ENCODE peak calls at places on chromosomes 13 and 19, in four cellular contexts. Z is IMR-90, R is mesenchymal stem cell, P is H9. D is an unnamed sample. For H3K79me1, the result is how much of the 10 kb centered on the place peaks cover.

GRCh38 chr19:8577247-8577646 is at the start of gene MYO1F:
- DNase-seq in Z (no peak), P (no peak), R (no peak), D (no peak)

GRCh38 chr13:22915442-22916082 is 265.2 kb upstream of the SGCG start:
- DNase-seq in Z (peak), P (peak), R (peak), D (peak)

GRCh38 chr19:13475044-13475443 is 31.2 kb downstream of the CACNA1A start:
- DNase-seq in P (no peak), R (no peak), Z (no peak), D (no peak)

GRCh38 chr13:97321616-97322321 is 99.6 kb downstream of the MBNL2 start:
- DNase-seq in R (no peak), P (no peak), Z (no peak), D (no peak)

GRCh38 chr19:49502866-49503581 is 6.8 kb downstream of the RPS11 start:
- DNase-seq in Z (peak), R (peak), P (peak), D (no peak)

GRCh38 chr13:32142956-32143375 is 111.4 kb downstream of the FRY start:
- DNase-seq in R (peak), Z (peak), P (peak), D (no peak)

GRCh38 chr19:7968008-7968795 is 24.7 kb upstream of the TIMM44 start:
- DNase-seq in Z (no peak), P (no peak), R (no peak), D (no peak)

GRCh38 chr19:57812201-57812600 is 2.5 kb downstream of the ZNF552 start:
- DNase-seq in P (no peak), Z (no peak), R (peak), D (no peak)

GRCh38 chr19:35517342-35517741 is 3.9 kb upstream of the DMKN start:
- DNase-seq in R (no peak), P (no peak), Z (no peak), D (no peak)

GRCh38 chr19:54606891-54607781 is 13.7 kb downstream of the LILRA1 start:
- DNase-seq in P (no peak), Z (no peak), R (no peak), D (no peak)

GRCh38 chr13:48816696-48817095 is 159.0 kb upstream of the FNDC3A start:
- DNase-seq in R (peak), P (no peak), Z (peak), D (no peak)

GRCh38 chr19:53947624-53948023 is 15.1 kb upstream of the CACNG8 start:
- DNase-seq in Z (no peak), P (peak), R (no peak), D (no peak)

GRCh38 chr13:107211073-107211472 is 643.1 kb upstream of the ARGLU1 start:
- DNase-seq in P (peak), Z (peak), R (peak), D (peak)

GRCh38 chr19:56973713-56974553 is 133.4 kb upstream of the PEG3 start:
- DNase-seq in R (no peak), Z (no peak), P (no peak), D (peak)

GRCh38 chr19:6236310-6237291 is 43.2 kb downstream of the MLLT1 start:
- DNase-seq in R (no peak), Z (no peak), P (no peak), D (no peak)

GRCh38 chr13:28603033-28603664 is 55.8 kb upstream of the POMP start:
- DNase-seq in P (no peak), R (no peak), Z (peak), D (no peak)

GRCh38 chr19:40689339-40690049 is 957 bp downstream of the NUMBL start:
- DNase-seq in R (peak), Z (no peak), P (no peak), D (no peak)

GRCh38 chr19:10290876-10291553 is 1.3 kb downstream of the ICAM5 start:
- DNase-seq in R (peak), Z (peak), P (peak), D (no peak)

GRCh38 chr13:31023126-31023525 is 90.7 kb downstream of the TEX26 start:
- DNase-seq in R (no peak), P (no peak), Z (no peak), D (no peak)

GRCh38 chr19:19662866-19663291 is 597 bp downstream of the ATP13A1 start:
- DNase-seq in R (peak), Z (peak), P (no peak), D (no peak)

GRCh38 chr13:29435125-29435911 is 160.2 kb downstream of the SLC7A1 start:
- DNase-seq in P (no peak), Z (peak), R (peak), D (no peak)

GRCh38 chr19:35300340-35300649 is 8.3 kb downstream of the MAG start:
- DNase-seq in P (no peak), Z (no peak), R (no peak), D (no peak)

GRCh38 chr19:46791944-46792343 is 3.5 kb upstream of the SLC1A5 start:
- DNase-seq in Z (no peak), P (no peak), R (peak), D (no peak)

GRCh38 chr13:111153977-111154332 is 38.8 kb downstream of the ARHGEF7 start:
- DNase-seq in P (no peak), Z (no peak), R (peak), D (no peak)

GRCh38 chr13:27005556-27005955 is 166.1 kb downstream of the USP12 start:
- DNase-seq in P (no peak), R (no peak), Z (no peak), D (no peak)

GRCh38 chr13:44868397-44868796 is 120.9 kb downstream of the NUFIP1 start:
- DNase-seq in R (no peak), P (no peak), Z (no peak), D (no peak)

GRCh38 chr19:13995017-13995728 is 10.9 kb downstream of the RFX1 start:
- DNase-seq in Z (peak), R (no peak), P (no peak), D (no peak)

GRCh38 chr13:76335463-76335862 is 550.7 kb downstream of the KCTD12 start:
- DNase-seq in P (no peak), Z (no peak), R (no peak), D (no peak)

GRCh38 chr19:46533085-46534081 is 37.7 kb upstream of the PNMA8B start:
- DNase-seq in Z (no peak), P (no peak), R (no peak), D (no peak)

GRCh38 chr19:49932731-49933131 is 3.4 kb upstream of the NUP62 start:
- DNase-seq in Z (no peak), R (no peak), P (no peak), D (no peak)

GRCh38 chr19:56245062-56245740 is 27.3 kb upstream of the EDDM13 start:
- DNase-seq in R (no peak), P (no peak), Z (peak), D (no peak)

GRCh38 chr13:66835040-66835628 is 395.0 kb downstream of the PCDH9 start:
- DNase-seq in P (no peak), Z (peak), R (peak), D (no peak)

GRCh38 chr13:62879071-62879470 is 1463.4 kb upstream of the PCDH20 start:
- DNase-seq in Z (peak), P (no peak), R (peak), D (no peak)

GRCh38 chr13:60654405-60654804 is 257.4 kb downstream of the TDRD3 start:
- DNase-seq in R (peak), Z (no peak), P (no peak), D (no peak)

GRCh38 chr19:50409347-50409746 is 9.4 kb upstream of the SPIB start:
- DNase-seq in Z (no peak), P (no peak), R (no peak), D (no peak)

GRCh38 chr13:82356667-82357066 is 1525.6 kb downstream of the SLITRK1 start:
- DNase-seq in R (peak), P (no peak), Z (no peak), D (no peak)

GRCh38 chr13:43196171-43196611 is 172.8 kb downstream of the DNAJC15 start:
- DNase-seq in Z (peak), R (peak), P (no peak), D (no peak)

GRCh38 chr13:111561091-111561778 is 240.8 kb downstream of the TEX29 start:
- DNase-seq in Z (no peak), R (no peak), P (no peak), D (no peak)

GRCh38 chr19:18543814-18544475 is 572 bp upstream of the FKBP8 start:
- DNase-seq in P (peak), R (peak), Z (peak), D (peak)
- H3K9ac ChIP-seq in P (no peak), R (peak), Z (peak), D (no peak)

GRCh38 chr13:77358001-77358400 is 31.1 kb upstream of the MYCBP2 start:
- DNase-seq in R (no peak), Z (no peak), P (no peak), D (no peak)
- H3K79me1 ChIP-seq in R (under half), Z (under half), P (under half), D (under half)

GRCh38 chr13:109642358-109642757 is 144.0 kb downstream of the IRS2 start:
- DNase-seq in Z (no peak), P (no peak), R (no peak), D (no peak)

GRCh38 chr13:109644956-109645355 is 141.4 kb downstream of the IRS2 start:
- DNase-seq in P (no peak), R (no peak), Z (no peak), D (no peak)

GRCh38 chr13:109646423-109646822 is 140.0 kb downstream of the IRS2 start:
- DNase-seq in Z (no peak), P (no peak), R (no peak), D (no peak)

GRCh38 chr13:109645831-109646230 is 140.6 kb downstream of the IRS2 start:
- DNase-seq in Z (no peak), P (no peak), R (no peak), D (no peak)

DNA sequence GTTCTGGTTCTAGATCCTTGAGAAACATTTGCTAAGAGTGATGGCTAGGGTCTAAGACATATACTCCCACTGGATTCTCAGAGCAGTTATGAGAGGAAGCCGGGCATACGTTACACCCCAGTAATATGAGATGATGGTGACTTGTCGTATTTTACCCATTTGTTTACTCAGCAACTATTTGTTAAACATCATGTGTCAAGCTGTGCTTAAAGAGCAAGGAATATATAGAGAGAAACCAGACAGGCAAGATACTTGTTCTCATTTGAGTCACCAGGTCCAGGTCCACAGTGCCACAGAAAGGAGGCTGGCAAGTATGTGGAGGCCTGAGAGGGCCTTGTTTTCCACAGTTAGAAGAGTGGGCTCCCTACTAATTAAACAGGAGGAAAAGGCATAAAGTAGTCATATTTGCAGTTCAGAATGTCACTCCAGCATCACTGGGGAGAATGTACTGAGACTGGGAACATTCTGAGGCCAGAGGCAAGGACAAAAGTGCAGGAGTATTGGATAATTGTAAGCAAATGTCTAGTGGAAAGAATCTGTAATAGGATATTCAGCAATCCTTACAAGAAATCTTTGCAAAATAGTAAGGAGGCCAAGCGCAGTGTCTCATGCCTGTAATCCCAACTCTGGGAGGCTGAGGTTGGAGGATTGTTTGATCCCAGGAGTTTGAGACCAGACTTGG is 142.2 kb downstream of the IRS2 start:
- DNase-seq in Z (no peak), P (no peak), R (no peak), D (no peak)
- H2AFZ ChIP-seq in Z (no peak), P (no peak), R (no peak), D (no peak)

GRCh38 chr19:1906985-1907562 is 1.9 kb downstream of the ADAT3 start:
- DNase-seq in P (no peak), R (no peak), Z (no peak), D (no peak)
- H3K9ac ChIP-seq in P (no peak), R (no peak), Z (no peak), D (no peak)

DNA sequence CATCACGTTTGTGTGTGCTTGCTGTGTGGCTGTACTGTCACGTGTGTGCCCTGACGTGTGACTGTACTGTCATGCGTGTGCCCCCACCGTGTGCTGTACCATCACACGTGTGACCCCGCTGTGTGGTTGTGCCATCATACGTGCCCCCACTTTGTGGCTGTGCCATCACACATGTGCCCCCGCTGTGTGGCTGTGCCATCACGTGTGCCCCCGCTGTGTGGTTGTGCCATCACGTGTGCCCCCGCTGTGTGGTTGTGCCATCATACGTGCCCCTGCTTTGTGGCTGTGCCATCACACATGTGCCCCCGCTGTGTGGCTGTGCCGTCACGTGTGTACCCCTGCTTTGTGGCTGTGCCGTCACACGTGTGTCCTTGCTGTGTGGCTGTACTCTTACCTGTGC is 25.7 kb downstream of the TFDP1 start:
- DNase-seq in R (no peak), P (no peak), Z (no peak), D (no peak)
- H3K79me1 ChIP-seq in R (under half), P (under half), Z (under half), D (under half)

DNA sequence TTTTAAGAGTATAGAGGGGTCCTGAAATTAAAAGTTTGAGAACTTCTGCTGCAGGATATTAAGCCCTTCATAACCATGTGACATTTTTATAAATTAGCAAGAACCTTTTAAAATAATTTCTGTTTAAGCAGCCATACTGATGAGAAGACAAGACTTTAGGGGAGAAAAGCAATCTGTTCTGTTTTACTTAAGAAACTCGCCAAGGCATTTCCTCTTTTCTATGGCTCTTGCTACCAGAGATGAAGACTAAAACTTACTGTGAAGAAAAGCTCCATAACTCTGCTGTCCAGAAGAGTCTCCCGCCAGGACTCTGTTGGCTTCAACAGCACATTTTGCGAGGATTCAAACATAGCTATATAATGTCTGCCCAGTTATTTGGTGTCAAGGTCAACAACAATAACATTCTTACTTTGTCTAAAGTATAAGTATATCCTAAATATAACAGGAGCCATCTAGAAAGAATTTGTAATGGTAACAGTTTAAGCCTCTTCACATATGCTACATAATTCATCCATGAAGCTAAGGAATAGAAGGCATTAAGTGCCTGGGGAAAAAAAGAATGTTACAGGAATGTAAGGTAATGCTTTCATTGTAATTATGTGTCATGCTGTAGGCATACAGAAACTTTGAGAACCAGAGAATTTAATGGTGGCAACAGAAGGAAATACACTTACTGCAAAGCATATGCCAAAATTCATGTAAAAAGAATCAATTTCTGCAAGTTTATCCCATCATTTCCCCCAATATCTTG is 53.2 kb upstream of the EEF1AKMT1 start:
- DNase-seq in R (no peak), Z (peak), P (no peak), D (no peak)
- H2AFZ ChIP-seq in R (no peak), Z (no peak), P (no peak), D (no peak)

GRCh38 chr13:46058268-46058667 is 5.7 kb upstream of the ZC3H13 start:
- DNase-seq in P (no peak), R (no peak), Z (no peak), D (no peak)

GRCh38 chr13:46059405-46059804 is 6.9 kb upstream of the ZC3H13 start:
- DNase-seq in Z (no peak), R (no peak), P (no peak), D (no peak)

GRCh38 chr13:46053162-46054012 is 841 bp upstream of the ZC3H13 start:
- DNase-seq in Z (no peak), R (no peak), P (no peak), D (no peak)

GRCh38 chr13:46062190-46062589 is 9.6 kb upstream of the ZC3H13 start:
- DNase-seq in Z (peak), P (no peak), R (peak), D (no peak)

DNA sequence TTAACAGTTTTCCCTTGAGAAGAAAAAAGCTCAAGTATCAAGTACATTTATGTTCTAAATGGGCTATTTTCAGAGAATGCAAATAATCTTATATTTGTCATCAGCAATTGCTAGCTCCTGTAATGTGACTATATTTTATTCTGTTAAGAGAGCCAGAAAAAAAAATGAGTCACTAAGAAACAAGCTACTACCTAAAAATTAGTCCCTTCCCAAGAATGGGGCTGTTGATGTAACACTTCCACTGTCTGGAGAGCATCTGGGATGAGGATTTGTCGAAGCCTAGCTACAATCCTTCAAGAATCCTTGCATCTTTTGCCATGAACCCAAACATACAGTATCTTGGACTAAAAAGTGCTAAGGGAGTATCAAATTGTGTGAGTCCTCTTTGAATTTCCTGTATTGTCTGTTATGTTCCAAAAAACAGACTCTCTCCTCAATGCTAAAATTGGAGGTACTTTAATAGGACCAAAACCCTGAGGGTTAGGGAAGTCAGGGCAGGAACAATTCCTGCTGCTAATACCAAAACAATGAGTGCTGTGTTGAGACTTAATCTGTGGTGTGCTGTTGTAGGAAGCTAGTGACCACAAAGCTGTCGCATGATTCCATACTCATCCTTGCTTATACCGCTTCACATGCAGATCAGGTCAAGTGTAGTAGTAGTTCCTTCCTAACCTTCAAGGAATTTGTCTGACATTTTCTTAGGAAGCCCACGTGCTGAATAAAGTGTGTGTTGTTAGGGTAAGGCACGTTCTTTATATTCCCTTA is 4.9 kb upstream of the ZC3H13 start:
- DNase-seq in P (no peak), R (peak), Z (peak), D (no peak)
- H3K9ac ChIP-seq in P (no peak), R (no peak), Z (no peak), D (no peak)

DNA sequence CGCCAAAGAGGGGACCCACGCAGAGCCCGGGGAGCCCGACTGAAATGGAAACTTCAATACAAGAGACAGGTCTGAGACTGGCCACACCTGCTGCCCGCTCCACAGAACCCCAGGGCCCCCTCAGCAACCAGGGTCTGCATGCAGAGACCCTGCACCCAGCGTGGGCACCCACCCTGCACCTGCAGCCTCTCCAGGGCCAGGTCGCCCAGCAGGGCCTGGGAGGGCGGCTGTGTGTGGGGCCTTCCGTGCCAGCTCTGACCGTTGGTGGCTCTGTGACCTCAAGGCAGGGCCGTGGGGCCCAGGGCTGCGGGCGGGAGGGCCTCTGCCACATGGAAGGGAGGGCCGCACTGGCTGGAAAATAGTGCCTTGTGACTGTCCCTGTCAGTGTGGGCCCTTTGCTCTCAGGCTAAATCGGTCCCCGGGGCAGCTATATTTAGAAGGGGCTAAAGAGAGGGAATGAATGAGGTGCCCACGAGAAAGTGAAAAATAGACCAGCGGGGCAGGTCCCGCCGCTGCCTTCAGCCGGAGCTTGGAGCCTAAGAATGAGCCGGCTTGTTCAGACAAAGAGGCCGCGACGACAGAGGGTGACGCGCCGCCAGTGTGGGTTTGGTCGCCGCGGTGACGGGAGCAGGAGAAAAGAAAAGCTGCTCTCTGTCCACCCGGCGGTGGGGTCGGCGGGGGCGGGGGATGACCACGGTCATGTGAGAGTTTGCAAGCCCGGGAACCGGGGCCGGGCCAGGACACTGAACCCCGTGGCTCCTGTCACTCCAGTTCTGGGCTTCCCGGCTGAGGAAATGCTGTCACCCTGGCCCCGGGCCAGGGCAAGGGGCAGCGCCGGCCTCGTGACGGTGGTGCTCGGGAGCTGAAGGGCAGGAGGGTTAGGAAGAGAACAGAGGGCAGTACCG is 70.5 kb downstream of the GADD45B start:
- DNase-seq in P (peak), Z (no peak), R (peak), D (peak)
- H3K79me1 ChIP-seq in P (under half), Z (under half), R (under half), D (under half)